ENCODE peak calls at places on chromosomes 2 and 18, in eight cellular contexts. One of them, this sample, is unnamed.

GRCh38 chr18:22789600-22789999 is 143.5 kb upstream of the RBBP8 start:
- DNase-seq in OCI-LY7: no peak
- DNase-seq in fibroblast of mammary gland: no peak
- DNase-seq in mucosa of descending colon: no peak
- DNase-seq in epithelial cell of esophagus: no peak
- DNase-seq in endodermal cell: no peak
- DNase-seq in fibroblast of pulmonary artery: no peak
- DNase-seq in AG09309: no peak
- DNase-seq in this sample: no peak

GRCh38 chr2:46645681-46646162 is 166.4 kb downstream of the TMEM247 start:
- DNase-seq in OCI-LY7: no peak
- DNase-seq in fibroblast of mammary gland: peak
- DNase-seq in mucosa of descending colon: no peak
- DNase-seq in epithelial cell of esophagus: peak
- DNase-seq in endodermal cell: no peak
- DNase-seq in fibroblast of pulmonary artery: peak
- DNase-seq in AG09309: peak
- DNase-seq in this sample: peak

GRCh38 chr2:213119061-213119809 is 32.2 kb downstream of the IKZF2 start:
- DNase-seq in OCI-LY7: peak
- DNase-seq in fibroblast of mammary gland: peak
- DNase-seq in mucosa of descending colon: no peak
- DNase-seq in epithelial cell of esophagus: peak
- DNase-seq in endodermal cell: no peak
- DNase-seq in fibroblast of pulmonary artery: peak
- DNase-seq in AG09309: peak
- DNase-seq in this sample: peak

GRCh38 chr2:22238967-22239366 is 1115.2 kb downstream of the TDRD15 start:
- DNase-seq in OCI-LY7: no peak
- DNase-seq in fibroblast of mammary gland: no peak
- DNase-seq in mucosa of descending colon: no peak
- DNase-seq in epithelial cell of esophagus: no peak
- DNase-seq in endodermal cell: no peak
- DNase-seq in fibroblast of pulmonary artery: no peak
- DNase-seq in AG09309: no peak
- DNase-seq in this sample: no peak

GRCh38 chr2:160510617-160511016 is 17.0 kb upstream of the RBMS1 start:
- DNase-seq in OCI-LY7: no peak
- DNase-seq in fibroblast of mammary gland: peak
- DNase-seq in mucosa of descending colon: no peak
- DNase-seq in epithelial cell of esophagus: no peak
- DNase-seq in endodermal cell: no peak
- DNase-seq in fibroblast of pulmonary artery: peak
- DNase-seq in AG09309: peak
- DNase-seq in this sample: peak

GRCh38 chr18:11154369-11154982 is 5.1 kb upstream of the PIEZO2 start:
- DNase-seq in OCI-LY7: peak
- DNase-seq in fibroblast of mammary gland: peak
- DNase-seq in mucosa of descending colon: no peak
- DNase-seq in epithelial cell of esophagus: peak
- DNase-seq in endodermal cell: no peak
- DNase-seq in fibroblast of pulmonary artery: peak
- DNase-seq in AG09309: peak
- DNase-seq in this sample: peak

GRCh38 chr18:4134691-4135090 is 320.4 kb downstream of the DLGAP1 start:
- DNase-seq in OCI-LY7: no peak
- DNase-seq in fibroblast of mammary gland: no peak
- DNase-seq in mucosa of descending colon: no peak
- DNase-seq in epithelial cell of esophagus: no peak
- DNase-seq in endodermal cell: no peak
- DNase-seq in fibroblast of pulmonary artery: no peak
- DNase-seq in AG09309: no peak
- DNase-seq in this sample: no peak

GRCh38 chr2:100185105-100185504 is 42.7 kb upstream of the AFF3 start:
- DNase-seq in OCI-LY7: no peak
- DNase-seq in fibroblast of mammary gland: no peak
- DNase-seq in mucosa of descending colon: no peak
- DNase-seq in epithelial cell of esophagus: no peak
- DNase-seq in endodermal cell: no peak
- DNase-seq in fibroblast of pulmonary artery: no peak
- DNase-seq in AG09309: no peak
- DNase-seq in this sample: no peak

GRCh38 chr2:179613299-179613651 is 248.1 kb downstream of the ZNF385B start:
- DNase-seq in OCI-LY7: no peak
- DNase-seq in fibroblast of mammary gland: no peak
- DNase-seq in mucosa of descending colon: no peak
- DNase-seq in epithelial cell of esophagus: no peak
- DNase-seq in endodermal cell: no peak
- DNase-seq in fibroblast of pulmonary artery: no peak
- DNase-seq in AG09309: no peak
- DNase-seq in this sample: no peak

GRCh38 chr2:160073284-160073888 is 11.0 kb upstream of the PLA2R1 start:
- DNase-seq in OCI-LY7: no peak
- DNase-seq in fibroblast of mammary gland: peak
- DNase-seq in mucosa of descending colon: no peak
- DNase-seq in epithelial cell of esophagus: peak
- DNase-seq in endodermal cell: no peak
- DNase-seq in fibroblast of pulmonary artery: no peak
- DNase-seq in AG09309: no peak
- DNase-seq in this sample: no peak

DNA sequence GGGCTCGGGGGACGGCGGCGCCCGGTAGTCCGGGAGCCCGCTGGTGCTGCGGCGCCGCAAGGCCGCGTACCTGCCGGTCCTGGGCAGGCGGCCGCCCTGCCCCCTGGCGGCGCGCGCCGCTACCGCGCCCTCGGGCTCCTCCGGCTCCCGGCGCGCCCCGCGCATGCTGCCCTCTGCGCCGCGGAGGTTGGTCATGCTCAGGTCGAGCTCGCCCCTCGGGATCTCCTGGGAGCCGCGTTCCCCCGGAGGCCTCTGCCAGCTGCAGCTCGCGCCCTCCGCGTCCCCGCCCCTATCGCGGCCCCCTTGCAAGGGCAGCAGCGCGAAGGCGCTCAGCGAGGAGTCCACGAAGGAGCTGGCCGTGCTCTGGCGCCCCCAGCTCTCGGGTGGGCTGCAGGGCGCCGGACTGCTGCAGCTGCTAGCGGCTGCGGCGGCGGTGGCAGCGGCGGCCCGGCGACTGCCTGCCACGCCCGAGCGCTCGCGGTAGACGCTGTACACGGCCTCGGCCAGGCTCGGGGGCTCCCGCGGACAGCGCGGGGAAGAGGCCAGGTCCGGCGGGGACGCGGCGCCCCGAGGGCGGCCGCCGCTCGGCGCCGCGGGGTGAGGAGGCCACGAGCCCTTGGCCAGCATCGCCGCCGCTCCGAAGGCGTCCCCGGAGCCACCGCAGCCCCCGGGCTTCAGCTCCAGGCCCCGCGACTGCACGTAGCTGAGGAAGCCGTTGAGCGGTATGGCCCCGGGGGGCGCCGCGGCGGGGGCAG is 4.5 kb downstream of the TMEM200C start:
- DNase-seq in OCI-LY7: no peak
- DNase-seq in fibroblast of mammary gland: peak
- DNase-seq in mucosa of descending colon: peak
- DNase-seq in epithelial cell of esophagus: peak
- DNase-seq in endodermal cell: peak
- DNase-seq in fibroblast of pulmonary artery: peak
- DNase-seq in AG09309: no peak
- DNase-seq in this sample: no peak
- TF ChIP-seq CTCF in OCI-LY7: no peak
- TF ChIP-seq CTCF in fibroblast of mammary gland: no peak
- TF ChIP-seq CTCF in mucosa of descending colon: peak
- TF ChIP-seq CTCF in epithelial cell of esophagus: no peak
- TF ChIP-seq CTCF in endodermal cell: peak
- TF ChIP-seq CTCF in fibroblast of pulmonary artery: no peak
- TF ChIP-seq CTCF in AG09309: no peak
- TF ChIP-seq CTCF in this sample: peak

GRCh38 chr2:230658577-230658876 is 54.1 kb upstream of the CAB39 start:
- DNase-seq in OCI-LY7: no peak
- DNase-seq in fibroblast of mammary gland: no peak
- DNase-seq in mucosa of descending colon: no peak
- DNase-seq in epithelial cell of esophagus: no peak
- DNase-seq in endodermal cell: no peak
- DNase-seq in fibroblast of pulmonary artery: no peak
- DNase-seq in AG09309: no peak
- DNase-seq in this sample: no peak
- H3K4me3 ChIP-seq in OCI-LY7: no peak
- H3K4me3 ChIP-seq in fibroblast of mammary gland: no peak
- H3K4me3 ChIP-seq in mucosa of descending colon: no peak
- H3K4me3 ChIP-seq in epithelial cell of esophagus: no peak
- H3K4me3 ChIP-seq in endodermal cell: no peak
- H3K4me3 ChIP-seq in fibroblast of pulmonary artery: no peak
- H3K4me3 ChIP-seq in AG09309: no peak
- H3K4me3 ChIP-seq in this sample: no peak

DNA sequence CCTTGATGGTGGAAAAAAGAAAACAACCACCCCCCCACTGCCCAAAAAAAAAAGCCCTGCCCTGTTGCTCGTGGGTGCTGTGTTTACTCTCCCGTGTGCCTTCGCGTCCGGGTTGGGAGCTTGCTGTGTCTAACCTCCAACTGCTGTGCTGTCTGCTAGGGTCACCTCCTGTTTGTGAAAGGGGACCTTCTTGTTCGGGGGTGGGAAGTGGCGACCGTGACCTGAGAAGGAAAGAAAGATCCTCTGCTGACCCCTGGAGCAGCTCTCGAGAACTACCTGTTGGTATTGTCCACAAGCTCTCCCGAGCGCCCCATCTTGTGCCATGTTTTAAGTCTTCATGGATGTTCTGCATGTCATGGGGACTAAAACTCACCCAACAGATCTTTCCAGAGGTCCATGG is 28.0 kb downstream of the MAL start:
- DNase-seq in OCI-LY7: no peak
- DNase-seq in fibroblast of mammary gland: no peak
- DNase-seq in mucosa of descending colon: no peak
- DNase-seq in epithelial cell of esophagus: no peak
- DNase-seq in endodermal cell: peak
- DNase-seq in fibroblast of pulmonary artery: no peak
- DNase-seq in AG09309: no peak
- DNase-seq in this sample: no peak
- TF ChIP-seq CTCF in OCI-LY7: no peak
- TF ChIP-seq CTCF in fibroblast of mammary gland: no peak
- TF ChIP-seq CTCF in mucosa of descending colon: no peak
- TF ChIP-seq CTCF in epithelial cell of esophagus: peak
- TF ChIP-seq CTCF in endodermal cell: peak
- TF ChIP-seq CTCF in fibroblast of pulmonary artery: no peak
- TF ChIP-seq CTCF in AG09309: no peak
- TF ChIP-seq CTCF in this sample: no peak

GRCh38 chr2:123785332-123785731 is 239.8 kb upstream of the CNTNAP5 start:
- DNase-seq in OCI-LY7: no peak
- DNase-seq in fibroblast of mammary gland: no peak
- DNase-seq in mucosa of descending colon: no peak
- DNase-seq in epithelial cell of esophagus: no peak
- DNase-seq in endodermal cell: no peak
- DNase-seq in fibroblast of pulmonary artery: no peak
- DNase-seq in AG09309: no peak
- DNase-seq in this sample: no peak
- H3K4me3 ChIP-seq in OCI-LY7: no peak
- H3K4me3 ChIP-seq in fibroblast of mammary gland: no peak
- H3K4me3 ChIP-seq in mucosa of descending colon: no peak
- H3K4me3 ChIP-seq in epithelial cell of esophagus: no peak
- H3K4me3 ChIP-seq in endodermal cell: no peak
- H3K4me3 ChIP-seq in fibroblast of pulmonary artery: no peak
- H3K4me3 ChIP-seq in AG09309: no peak
- H3K4me3 ChIP-seq in this sample: no peak

GRCh38 chr18:73774836-73775509 is 372.7 kb downstream of the FBXO15 start:
- DNase-seq in OCI-LY7: no peak
- DNase-seq in fibroblast of mammary gland: peak
- DNase-seq in mucosa of descending colon: no peak
- DNase-seq in epithelial cell of esophagus: peak
- DNase-seq in endodermal cell: peak
- DNase-seq in fibroblast of pulmonary artery: no peak
- DNase-seq in AG09309: no peak
- DNase-seq in this sample: peak
- TF ChIP-seq CTCF in OCI-LY7: no peak
- TF ChIP-seq CTCF in fibroblast of mammary gland: no peak
- TF ChIP-seq CTCF in mucosa of descending colon: no peak
- TF ChIP-seq CTCF in epithelial cell of esophagus: peak
- TF ChIP-seq CTCF in endodermal cell: peak
- TF ChIP-seq CTCF in fibroblast of pulmonary artery: no peak
- TF ChIP-seq CTCF in AG09309: no peak
- TF ChIP-seq CTCF in this sample: no peak

DNA sequence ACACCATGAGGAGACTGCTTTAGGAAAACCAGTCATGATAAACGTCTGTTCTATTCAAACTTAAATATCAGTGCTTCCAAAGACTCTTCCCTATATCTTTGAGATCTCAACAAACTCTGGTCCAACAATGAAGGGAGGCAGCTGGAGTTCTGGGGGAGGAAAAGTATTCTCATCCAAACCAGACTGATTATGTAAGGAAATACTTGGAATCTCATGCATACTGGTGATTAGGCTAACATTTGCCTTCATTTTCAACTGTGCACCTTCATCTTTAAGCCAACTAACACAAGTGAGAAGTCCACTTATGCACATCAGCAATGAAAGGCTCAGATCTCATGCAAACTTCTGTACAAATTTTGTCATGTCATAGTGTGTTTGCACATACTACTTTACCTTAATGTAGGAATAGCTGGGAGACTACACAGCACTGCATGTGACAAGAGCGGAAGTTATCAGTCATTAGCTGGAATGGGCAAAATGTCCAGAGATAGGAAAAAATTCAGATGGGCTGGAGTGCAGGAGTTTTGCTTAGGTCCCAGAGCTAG is 67.5 kb upstream of the STK17B start:
- DNase-seq in OCI-LY7: no peak
- DNase-seq in fibroblast of mammary gland: no peak
- DNase-seq in mucosa of descending colon: no peak
- DNase-seq in epithelial cell of esophagus: no peak
- DNase-seq in endodermal cell: no peak
- DNase-seq in fibroblast of pulmonary artery: peak
- DNase-seq in AG09309: no peak
- DNase-seq in this sample: peak
- H3K4me3 ChIP-seq in OCI-LY7: no peak
- H3K4me3 ChIP-seq in fibroblast of mammary gland: no peak
- H3K4me3 ChIP-seq in mucosa of descending colon: no peak
- H3K4me3 ChIP-seq in epithelial cell of esophagus: no peak
- H3K4me3 ChIP-seq in endodermal cell: no peak
- H3K4me3 ChIP-seq in fibroblast of pulmonary artery: no peak
- H3K4me3 ChIP-seq in AG09309: no peak
- H3K4me3 ChIP-seq in this sample: no peak

This sample was measured in fibroblast of the aortic adventitia.